ENCODE peak calls at places on chromosome 10, in ten cellular contexts. J, X, E, P, D, R, L, G, W and F are unnamed samples. For H3K36me3, the result is how much of the 10 kb centered on the place peaks cover.

GRCh38 chr10:91745086-91745831 is 53.0 kb upstream of the TNKS2 start:
- DNase-seq in J (peak), X (peak), E (no peak), P (no peak), D (peak), R (peak), L (peak), G (no peak), W (no peak), F (peak)

GRCh38 chr10:70776455-70777005 is 8.6 kb downstream of the TBATA start:
- DNase-seq in J (no peak), X (no peak), E (no peak), P (no peak), D (no peak), R (no peak), L (no peak), G (no peak), W (no peak), F (no peak)

GRCh38 chr10:126570631-126571170 is 99.8 kb downstream of the C10orf90 start:
- DNase-seq in J (no peak), X (no peak), E (no peak), P (no peak), D (no peak), R (peak), L (no peak), G (no peak), W (no peak), F (no peak)

GRCh38 chr10:81978238-81978637 is 103.2 kb downstream of the NRG3 start:
- DNase-seq in J (peak), X (peak), E (no peak), P (no peak), D (no peak), R (peak), L (peak), G (no peak), W (no peak), F (no peak)

GRCh38 chr10:72173635-72174296 is 42.0 kb upstream of the ANAPC16 start:
- DNase-seq in J (peak), X (peak), E (no peak), P (no peak), D (peak), R (peak), L (no peak), G (no peak), W (no peak), F (peak)

GRCh38 chr10:126969310-126969709 is 64.1 kb downstream of the DOCK1 start:
- DNase-seq in J (no peak), X (peak), E (no peak), P (no peak), D (no peak), R (peak), L (peak), G (no peak), W (no peak), F (peak)

GRCh38 chr10:11145498-11145855 is 127.8 kb downstream of the CELF2 start:
- DNase-seq in J (no peak), X (peak), E (peak), P (no peak), D (no peak), R (no peak), L (no peak), G (no peak), W (no peak), F (peak)

GRCh38 chr10:130333185-130333584 is 197.0 kb downstream of the GLRX3 start:
- DNase-seq in J (no peak), X (no peak), E (no peak), P (no peak), D (no peak), R (no peak), L (peak), G (no peak), W (no peak), F (peak)

GRCh38 chr10:94076325-94076841 is 82.7 kb downstream of the PLCE1 start:
- DNase-seq in J (peak), X (peak), E (no peak), P (no peak), D (no peak), R (peak), L (peak), G (no peak), W (no peak), F (peak)

GRCh38 chr10:84605802-84606201 is 277.4 kb downstream of the CCSER2 start:
- DNase-seq in J (no peak), X (no peak), E (no peak), P (no peak), D (no peak), R (peak), L (no peak), G (no peak), W (no peak), F (no peak)

GRCh38 chr10:90337316-90337715 is 520.5 kb downstream of the HTR7 start:
- DNase-seq in J (no peak), X (no peak), E (no peak), P (no peak), D (no peak), R (no peak), L (no peak), G (no peak), W (no peak), F (no peak)

GRCh38 chr10:78973901-78974408 is 94.8 kb upstream of the ZMIZ1 start:
- DNase-seq in J (peak), X (peak), E (peak), P (no peak), D (peak), R (peak), L (peak), G (no peak), W (peak), F (peak)

GRCh38 chr10:56318816-56319215 is 42.2 kb downstream of the ZWINT start:
- DNase-seq in J (no peak), X (no peak), E (no peak), P (no peak), D (no peak), R (no peak), L (no peak), G (no peak), W (no peak), F (no peak)

GRCh38 chr10:86795353-86795752 is 38.9 kb downstream of the BMPR1A start:
- DNase-seq in J (peak), X (peak), E (no peak), P (no peak), D (peak), R (peak), L (peak), G (no peak), W (no peak), F (no peak)

GRCh38 chr10:93465806-93466675 is 16.1 kb downstream of the MYOF start:
- DNase-seq in J (peak), X (peak), E (peak), P (peak), D (peak), R (peak), L (no peak), G (peak), W (peak), F (peak)

GRCh38 chr10:30705625-30706149 is 76.1 kb upstream of the LYZL2 start:
- DNase-seq in J (no peak), X (no peak), E (no peak), P (no peak), D (no peak), R (no peak), L (no peak), G (no peak), W (no peak), F (no peak)

GRCh38 chr10:72274730-72275350 is 1.1 kb downstream of the DDIT4 start:
- DNase-seq in J (peak), X (peak), E (peak), P (peak), D (no peak), R (peak), L (peak), G (no peak), W (peak), F (peak)

GRCh38 chr10:53357587-53357986 is 585.0 kb upstream of the MBL2 start:
- DNase-seq in J (no peak), X (no peak), E (no peak), P (no peak), D (no peak), R (no peak), L (peak), G (no peak), W (no peak), F (no peak)

GRCh38 chr10:57775250-57775649 is 492.4 kb downstream of the IPMK start:
- DNase-seq in J (no peak), X (no peak), E (no peak), P (no peak), D (no peak), R (no peak), L (no peak), G (no peak), W (no peak), F (no peak)

DNA sequence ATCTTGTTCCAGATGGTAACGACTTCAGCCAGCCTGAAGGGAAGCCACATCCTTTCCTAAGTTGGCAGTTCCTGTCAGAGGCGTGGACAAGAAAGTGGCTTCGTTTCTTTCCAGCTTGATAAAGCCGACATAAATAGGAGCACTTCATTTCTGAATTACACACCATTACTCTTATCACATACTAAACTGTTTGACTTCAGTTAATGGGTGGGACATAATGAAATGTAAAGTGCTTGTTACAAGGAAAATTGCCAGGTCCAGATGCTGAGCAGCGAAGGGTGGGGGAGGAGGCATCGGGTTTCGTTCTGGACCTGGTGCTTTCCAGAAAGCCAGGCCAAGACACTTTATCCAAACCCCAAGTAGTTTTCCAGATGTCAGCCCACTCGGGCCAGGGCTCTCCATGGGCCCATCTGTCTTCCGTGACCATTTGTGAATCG is 90.0 kb downstream of the TACC2 start:
- DNase-seq in J (peak), X (no peak), E (no peak), P (peak), D (no peak), R (no peak), L (no peak), G (no peak), W (no peak), F (peak)
- H3K27ac ChIP-seq in J (no peak), X (peak), E (peak), P (peak), D (peak), R (no peak), L (no peak), G (no peak), W (no peak), F (no peak)

GRCh38 chr10:68902382-68902781 is 1.3 kb downstream of the DDX50 start:
- DNase-seq in J (no peak), X (no peak), E (no peak), P (no peak), D (no peak), R (no peak), L (no peak), G (no peak), W (no peak), F (no peak)
- H3K4me3 ChIP-seq in J (peak), X (peak), E (peak), P (no peak), D (peak), R (peak), L (peak), G (peak), W (peak), F (no peak)

DNA sequence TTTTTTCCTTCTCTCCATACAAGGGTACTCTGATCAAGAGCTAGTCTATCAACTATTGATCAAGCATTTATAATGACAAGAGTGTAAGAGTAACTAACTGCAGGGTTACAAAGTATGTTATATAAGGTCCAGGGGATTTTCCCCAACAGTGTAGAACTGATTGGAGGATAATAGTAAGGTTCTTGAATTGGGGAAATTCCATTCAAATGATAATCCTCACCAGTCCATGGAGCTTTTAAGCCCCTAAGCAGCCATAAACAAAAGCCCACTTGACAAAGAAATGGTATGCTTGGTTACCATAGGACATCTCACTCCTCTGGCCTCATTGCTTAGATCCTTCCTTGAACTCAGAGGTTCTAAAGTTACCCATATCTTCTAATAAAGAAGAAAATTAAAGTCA is 8.2 kb downstream of the YME1L1 start:
- DNase-seq in J (no peak), X (no peak), E (no peak), P (no peak), D (no peak), R (no peak), L (peak), G (no peak), W (no peak), F (no peak)
- H3K36me3 ChIP-seq in J (under half), X (under half), E (half or more), P (under half), D (under half), R (half or more), L (under half), G (under half), W (under half), F (under half)

GRCh38 chr10:48251525-48252353 is 22.8 kb downstream of the FRMPD2 start:
- DNase-seq in J (no peak), X (no peak), E (no peak), P (no peak), D (no peak), R (no peak), L (no peak), G (no peak), W (peak), F (peak)
- H3K27ac ChIP-seq in J (no peak), X (peak), E (no peak), P (no peak), D (no peak), R (no peak), L (no peak), G (no peak), W (no peak), F (no peak)